ENCODE peak calls at places on chromosomes 5 and 9, in four cellular contexts. A is uterus, G is IMR-90, T is H1. F is an unnamed sample.
A peak's percentile ranks its signal among the peaks of the same experiment; 100 is the strongest.

GRCh38 chr9:72473474-72474241 is 47.8 kb upstream of the TMC1 start:
- DNase-seq in T (no peak), G (peak; percentile 91), A (no peak), F (no peak)

GRCh38 chr5:167861134-167861930 is 430.1 kb upstream of the WWC1 start:
- DNase-seq in G (no peak), T (peak; percentile 79), A (no peak), F (no peak)

GRCh38 chr5:3391210-3391609 is 204.4 kb upstream of the IRX1 start:
- DNase-seq in T (no peak), G (no peak), A (no peak), F (peak; percentile 56)

GRCh38 chr5:100644206-100644605 is 109.0 kb downstream of the FAM174A start:
- DNase-seq in A (no peak), G (no peak), T (no peak), F (no peak)

GRCh38 chr5:107217721-107218130 is 453.0 kb downstream of the EFNA5 start:
- DNase-seq in A (no peak), G (no peak), T (no peak), F (no peak)

GRCh38 chr5:149177911-149178565 is 36.7 kb downstream of the ABLIM3 start:
- DNase-seq in A (no peak), G (peak; percentile 54), T (no peak), F (no peak)

GRCh38 chr9:129938291-129938979 is 103.2 kb downstream of the USP20 start:
- DNase-seq in A (no peak), G (peak; percentile 84), T (no peak), F (no peak)

GRCh38 chr9:137031904-137032639 is at the start of gene FUT7:
- DNase-seq in T (no peak), A (no peak), G (no peak), F (no peak)

GRCh38 chr9:113636165-113636564 is 172.6 kb downstream of the RGS3 start:
- DNase-seq in A (no peak), G (peak; percentile 91), T (no peak), F (no peak)

GRCh38 chr9:110076894-110077725 is 130.8 kb downstream of the C9orf152 start:
- DNase-seq in A (no peak), T (no peak), G (peak; percentile 79), F (no peak)

GRCh38 chr5:56123531-56124243 is 109.4 kb downstream of the ANKRD55 start:
- DNase-seq in A (peak; percentile 47), T (peak; percentile 50), G (peak; percentile 100), F (no peak)

GRCh38 chr9:108911820-108912219 is 22.1 kb downstream of the ELP1 start:
- DNase-seq in G (no peak), A (no peak), T (no peak), F (no peak)

GRCh38 chr9:34171753-34172535 is 6.9 kb upstream of the UBAP1 start:
- DNase-seq in G (no peak), A (no peak), T (no peak), F (no peak)

GRCh38 chr9:114371986-114372917 is 15.5 kb downstream of the AKNA start:
- DNase-seq in A (peak; percentile 74), G (no peak), T (no peak), F (no peak)

GRCh38 chr5:99068944-99069650 is 140.3 kb upstream of the CHD1 start:
- DNase-seq in G (no peak), T (no peak), A (no peak), F (no peak)

GRCh38 chr9:107309271-107309670 is 26.2 kb downstream of the RAD23B start:
- DNase-seq in G (no peak), T (no peak), A (no peak), F (no peak)

GRCh38 chr5:98492258-98492657 is 281.2 kb upstream of the RGMB start:
- DNase-seq in T (no peak), G (no peak), A (no peak), F (no peak)

GRCh38 chr5:66933066-66933465 is 263.5 kb downstream of the CD180 start:
- DNase-seq in G (peak; percentile 86), T (no peak), A (no peak), F (no peak)

DNA sequence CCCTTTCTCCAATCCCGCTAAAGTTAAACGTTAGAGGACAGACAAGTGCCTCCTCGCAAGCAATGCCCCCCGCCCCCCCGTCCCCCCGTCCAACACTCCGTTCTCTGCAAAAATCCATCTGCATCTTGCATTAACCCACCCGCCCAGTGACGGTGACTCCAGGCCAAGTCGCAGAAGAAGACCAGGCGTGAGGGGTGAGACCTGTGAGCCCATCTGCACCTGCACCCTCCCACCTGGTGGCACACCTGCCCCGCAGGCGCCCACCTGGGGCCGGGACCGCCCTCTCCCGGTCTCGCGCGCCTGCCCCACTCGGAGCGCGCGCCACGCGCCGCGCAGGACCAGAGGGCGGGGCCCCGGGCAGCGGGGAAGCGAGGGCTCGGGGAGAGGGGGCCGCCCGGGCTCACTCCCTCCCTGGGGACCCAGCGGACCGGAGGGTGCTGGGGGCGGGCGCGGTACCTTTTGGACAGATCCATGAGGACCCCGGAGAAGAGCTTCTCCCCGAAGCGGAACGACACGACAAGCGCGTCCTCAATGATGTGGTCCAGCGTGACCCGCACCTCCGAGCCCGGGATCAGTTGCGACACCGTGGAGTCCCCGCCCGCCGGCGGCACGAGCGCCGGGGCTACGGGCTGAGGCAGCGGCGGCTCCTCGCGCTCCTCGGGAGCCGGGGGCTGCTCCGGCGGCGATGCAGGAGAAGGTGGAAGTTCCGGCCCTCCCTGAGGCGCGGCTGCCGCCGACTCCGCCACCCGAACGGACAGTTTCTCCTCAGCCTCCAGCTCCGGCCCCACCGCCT is 705 bp downstream of the PWWP2A start:
- DNase-seq in G (no peak), T (peak; percentile 46), A (peak; percentile 44), F (no peak)
- TF ChIP-seq POLR2A in G (no peak), T (no peak), A (no peak), F (no peak)

DNA sequence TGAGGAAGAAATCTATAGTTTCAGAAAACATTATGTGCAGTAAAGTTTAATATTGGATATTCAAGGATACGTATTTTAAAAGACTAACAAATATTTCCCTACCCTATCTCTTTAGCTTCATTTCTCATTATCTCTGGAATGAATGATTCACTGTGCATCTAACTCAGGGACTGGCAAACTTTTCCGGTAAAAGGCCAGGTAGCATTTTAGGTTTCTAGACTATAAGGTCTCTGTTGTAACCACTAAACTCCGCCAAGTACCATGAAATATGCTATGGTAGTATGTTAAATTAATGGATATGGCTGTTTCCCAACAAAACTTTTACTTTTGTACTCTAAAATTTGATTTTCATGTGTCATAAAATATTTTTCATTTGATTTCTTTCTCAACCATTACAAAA is 13.2 kb downstream of the FEM1C start:
- DNase-seq in T (no peak), A (no peak), G (no peak), F (no peak)
- H3K4me3 ChIP-seq in T (no peak overlapping the region), A (no peak overlapping the region), G (no peak overlapping the region), F (no peak overlapping the region)

DNA sequence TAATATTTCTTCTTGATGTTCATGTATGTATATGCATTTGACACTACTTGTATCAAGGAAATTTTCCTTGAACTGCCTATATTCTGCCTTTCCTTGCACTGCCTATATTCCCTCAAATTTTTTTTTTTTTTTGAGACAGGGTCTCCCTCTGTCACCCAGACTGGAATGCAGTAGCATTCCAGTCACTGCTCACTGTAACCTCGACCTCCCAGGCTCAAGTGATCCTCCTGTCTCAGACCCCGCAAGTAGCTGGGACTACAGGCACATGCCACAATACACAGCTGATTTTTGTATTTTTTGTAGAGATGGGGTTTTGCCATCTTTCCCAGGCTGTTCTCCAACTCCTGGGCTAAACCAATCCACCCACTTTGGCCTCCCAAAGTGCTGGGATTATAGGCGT is 4.1 kb downstream of the HMGCS1 start:
- DNase-seq in T (no peak), A (no peak), G (no peak), F (no peak)
- H3K27ac ChIP-seq in T (no peak overlapping the region), A (no peak overlapping the region), G (no peak overlapping the region), F (peak overlapping the region; percentile 18)

DNA sequence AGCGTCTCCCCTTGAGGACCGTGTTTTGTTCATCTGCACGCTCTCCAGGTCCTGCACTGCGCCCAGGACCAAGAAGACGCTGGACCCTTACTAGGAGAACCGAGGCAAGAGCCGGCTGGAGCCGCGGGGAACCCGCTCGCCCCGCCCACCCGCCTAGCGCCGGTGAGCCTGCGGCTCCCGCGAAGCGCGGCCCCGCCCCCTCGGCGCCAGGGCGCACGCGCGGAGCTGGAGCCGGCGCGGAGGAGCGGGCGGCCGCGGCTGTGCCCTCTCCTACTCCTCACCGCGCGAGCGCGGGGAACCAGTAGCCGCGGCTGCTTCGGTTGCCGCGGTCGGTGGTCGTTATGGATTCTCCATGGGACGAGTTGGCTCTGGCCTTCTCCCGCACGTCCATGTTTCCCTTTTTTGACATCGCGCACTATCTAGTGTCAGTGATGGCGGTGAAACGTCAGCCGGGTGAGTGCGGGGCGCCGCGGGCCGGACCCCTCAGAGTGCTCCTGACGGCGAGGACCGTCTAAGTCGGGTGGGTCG is at the start of gene TMEM38B:
- DNase-seq in G (peak; percentile 58), A (peak; percentile 71), T (peak; percentile 87), F (peak; percentile 91)
- TF ChIP-seq POLR2A in G (no peak), A (peak; percentile 57), T (peak; percentile 47), F (no peak)

DNA sequence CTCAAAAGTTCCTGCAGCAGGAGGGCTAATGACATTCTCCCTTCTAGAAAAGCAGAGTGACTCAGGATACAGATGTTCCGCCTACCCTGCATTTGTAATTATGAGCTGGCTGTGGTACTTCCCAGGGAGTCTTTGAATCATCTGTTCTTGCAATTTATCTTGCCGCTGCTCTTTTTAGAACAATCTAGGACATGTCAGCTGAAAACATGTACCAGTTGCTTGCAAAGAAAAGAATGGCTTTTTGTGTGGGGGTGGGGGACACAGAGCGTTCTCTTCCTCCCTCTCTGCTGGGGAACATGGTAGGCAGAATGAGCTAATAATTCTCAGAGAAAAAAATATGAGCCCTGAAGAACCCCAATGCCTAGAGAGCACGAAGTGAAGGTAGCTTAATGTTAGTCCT is 51.7 kb upstream of the TUT7 start:
- DNase-seq in T (no peak), G (peak; percentile 95), A (peak; percentile 55), F (no peak)
- H3K4me3 ChIP-seq in T (no peak overlapping the region), G (peak overlapping the region; percentile 8), A (no peak overlapping the region), F (no peak overlapping the region)

DNA sequence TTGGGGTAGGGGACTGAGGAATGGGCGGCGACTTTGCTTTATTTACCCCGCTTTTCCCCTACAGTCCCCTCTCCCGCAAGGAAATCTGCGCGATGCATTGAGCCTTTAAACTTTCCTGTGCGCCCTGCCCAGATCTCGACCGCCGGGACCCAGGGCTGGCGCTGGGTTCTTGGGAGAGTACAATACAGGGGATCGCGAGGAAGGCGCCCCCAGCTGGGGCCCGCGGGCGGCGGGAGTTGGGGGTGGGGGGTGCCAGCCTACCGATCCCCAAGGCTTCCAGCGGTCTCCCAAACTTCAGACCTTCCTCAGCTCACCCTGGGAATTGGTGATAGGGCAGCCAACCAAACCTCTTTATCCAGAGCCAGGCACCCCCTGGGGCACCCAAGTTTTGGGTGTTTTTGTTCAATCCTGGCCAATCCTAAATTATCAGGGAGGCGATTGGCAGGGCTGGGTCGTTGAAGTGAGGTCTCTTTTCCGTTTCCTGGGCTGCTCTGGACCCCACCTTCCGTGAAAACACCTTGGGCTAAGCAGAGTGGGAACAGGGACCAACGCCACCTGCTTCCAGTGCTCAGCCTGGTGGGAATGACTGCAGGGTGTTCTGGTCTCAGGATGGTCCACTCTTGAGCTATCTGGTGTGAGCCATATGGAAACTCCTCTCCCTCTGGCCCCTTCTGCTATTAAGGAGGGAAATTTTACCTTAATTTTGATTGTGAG is 51.4 kb upstream of the DAB2IP start:
- DNase-seq in G (no peak), T (peak; percentile 61), A (no peak), F (no peak)
- H3K27ac ChIP-seq in G (no peak overlapping the region), T (no peak overlapping the region), A (peak overlapping the region; percentile 85), F (peak overlapping the region; percentile 81)